ENCODE peak calls at places on chromosomes 2 and 18, in four cellular contexts. One of them, this sample, is unnamed.

GRCh38 chr18:73954267-73954666 is 193.4 kb downstream of the FBXO15 start:
- DNase-seq in fibroblast of pulmonary artery: no peak
- DNase-seq in upper lobe of left lung: no peak
- DNase-seq in GM10248: no peak
- DNase-seq in this sample: no peak

GRCh38 chr2:234002281-234002680 is 48.2 kb upstream of the SPP2 start:
- DNase-seq in GM10248: no peak
- DNase-seq in upper lobe of left lung: no peak
- DNase-seq in fibroblast of pulmonary artery: no peak
- DNase-seq in this sample: no peak

GRCh38 chr2:42046819-42047487 is 868 bp upstream of the PKDCC start:
- DNase-seq in GM10248: no peak
- DNase-seq in upper lobe of left lung: no peak
- DNase-seq in fibroblast of pulmonary artery: peak
- DNase-seq in this sample: peak

GRCh38 chr18:58505181-58505580 is 123.7 kb downstream of the ALPK2 start:
- DNase-seq in fibroblast of pulmonary artery: no peak
- DNase-seq in GM10248: peak
- DNase-seq in upper lobe of left lung: no peak
- DNase-seq in this sample: no peak

GRCh38 chr2:24494415-24494814 is 3.4 kb downstream of the NCOA1 start:
- DNase-seq in fibroblast of pulmonary artery: no peak
- DNase-seq in GM10248: no peak
- DNase-seq in upper lobe of left lung: no peak
- DNase-seq in this sample: no peak

GRCh38 chr2:116952254-116952653 is 862.2 kb upstream of the DDX18 start:
- DNase-seq in fibroblast of pulmonary artery: no peak
- DNase-seq in upper lobe of left lung: no peak
- DNase-seq in GM10248: no peak
- DNase-seq in this sample: no peak

GRCh38 chr2:222057249-222058073 is 241.3 kb downstream of the PAX3 start:
- DNase-seq in fibroblast of pulmonary artery: peak
- DNase-seq in GM10248: peak
- DNase-seq in upper lobe of left lung: no peak
- DNase-seq in this sample: no peak

GRCh38 chr2:63058742-63059433 is 8.3 kb downstream of the OTX1 start:
- DNase-seq in fibroblast of pulmonary artery: no peak
- DNase-seq in GM10248: peak
- DNase-seq in upper lobe of left lung: no peak
- DNase-seq in this sample: peak

GRCh38 chr2:107437807-107438206 is 388.9 kb upstream of the RGPD4 start:
- DNase-seq in fibroblast of pulmonary artery: no peak
- DNase-seq in upper lobe of left lung: no peak
- DNase-seq in GM10248: no peak
- DNase-seq in this sample: no peak

GRCh38 chr2:225120175-225120574 is 77.9 kb upstream of the DOCK10 start:
- DNase-seq in GM10248: no peak
- DNase-seq in fibroblast of pulmonary artery: peak
- DNase-seq in upper lobe of left lung: no peak
- DNase-seq in this sample: no peak

GRCh38 chr18:78973357-78974083 is 6.1 kb upstream of the SALL3 start:
- DNase-seq in upper lobe of left lung: no peak
- DNase-seq in fibroblast of pulmonary artery: no peak
- DNase-seq in GM10248: peak
- DNase-seq in this sample: no peak

DNA sequence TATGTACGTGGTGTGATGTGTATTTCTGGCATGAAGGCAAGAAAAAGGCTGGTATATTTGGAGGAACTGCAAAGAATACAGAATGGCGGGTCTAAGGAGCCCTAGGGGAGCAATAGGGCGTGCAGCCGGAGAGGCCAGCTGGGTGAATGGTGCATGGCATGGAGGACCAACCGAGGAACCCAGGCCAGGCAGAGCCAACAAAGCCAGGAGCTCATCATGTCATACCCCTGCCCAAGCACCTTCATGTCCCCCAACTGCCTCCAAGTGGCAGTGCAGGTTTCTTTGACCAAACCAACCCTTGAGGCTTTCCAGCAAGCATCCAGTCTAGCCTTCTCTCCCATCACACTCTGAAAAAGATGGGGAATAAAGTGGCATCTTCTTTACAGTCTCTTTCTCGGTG is 8.9 kb upstream of the KCNK3 start:
- DNase-seq in fibroblast of pulmonary artery: no peak
- DNase-seq in GM10248: no peak
- DNase-seq in upper lobe of left lung: no peak
- DNase-seq in this sample: no peak
- TF ChIP-seq CTCF in fibroblast of pulmonary artery: no peak
- TF ChIP-seq CTCF in GM10248: no peak
- TF ChIP-seq CTCF in upper lobe of left lung: no peak
- TF ChIP-seq CTCF in this sample: no peak

GRCh38 chr2:37324536-37324785 is 172 bp downstream of the PRKD3 start:
- DNase-seq in GM10248: no peak
- DNase-seq in fibroblast of pulmonary artery: peak
- DNase-seq in upper lobe of left lung: peak
- DNase-seq in this sample: no peak
- TF ChIP-seq CTCF in GM10248: peak
- TF ChIP-seq CTCF in fibroblast of pulmonary artery: no peak
- TF ChIP-seq CTCF in upper lobe of left lung: no peak
- TF ChIP-seq CTCF in this sample: peak

GRCh38 chr2:188068093-188068492 is 223.6 kb upstream of the GULP1 start:
- DNase-seq in upper lobe of left lung: no peak
- DNase-seq in fibroblast of pulmonary artery: no peak
- DNase-seq in GM10248: no peak
- DNase-seq in this sample: no peak

GRCh38 chr2:188065386-188065785 is 226.3 kb upstream of the GULP1 start:
- DNase-seq in upper lobe of left lung: no peak
- DNase-seq in fibroblast of pulmonary artery: no peak
- DNase-seq in GM10248: no peak
- DNase-seq in this sample: no peak
- TF ChIP-seq CTCF in upper lobe of left lung: no peak
- TF ChIP-seq CTCF in fibroblast of pulmonary artery: no peak
- TF ChIP-seq CTCF in GM10248: no peak
- TF ChIP-seq CTCF in this sample: no peak

DNA sequence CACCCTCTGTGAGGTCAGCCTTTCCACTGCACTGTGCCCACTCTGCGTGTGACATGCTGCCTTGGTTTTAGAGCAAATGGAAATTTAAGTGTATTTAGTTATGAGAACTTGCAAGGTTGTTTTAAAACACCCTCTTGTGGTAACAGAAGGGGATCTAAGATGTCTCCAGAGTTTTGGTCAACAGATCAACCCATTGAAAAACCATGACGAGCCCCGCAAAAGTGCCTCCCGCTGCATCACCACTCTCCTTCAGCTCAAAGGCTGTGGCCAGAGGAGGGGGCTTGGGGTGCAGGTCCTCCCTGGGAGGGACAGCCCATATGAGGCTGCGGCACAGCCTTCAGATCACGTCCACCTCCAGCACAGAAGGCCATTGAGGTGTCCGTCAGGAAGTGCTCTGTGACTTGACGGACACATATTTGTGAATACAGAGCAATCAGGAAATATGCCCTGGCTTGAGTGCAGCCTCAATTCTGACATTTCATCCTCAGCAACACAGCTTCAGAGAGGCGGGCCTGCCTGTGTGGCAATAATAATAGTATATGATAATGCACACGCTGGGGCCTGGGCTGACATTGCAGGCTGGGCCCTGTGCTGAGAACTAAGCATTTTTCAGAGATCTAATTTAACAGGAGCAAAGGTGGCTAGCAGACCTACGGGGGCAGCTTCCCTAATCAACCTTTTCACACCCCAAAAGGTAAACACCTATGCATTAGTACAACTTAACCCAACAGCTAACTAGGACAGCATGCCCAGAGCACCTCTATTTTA is 213.9 kb downstream of the ANAPC1 start:
- DNase-seq in upper lobe of left lung: no peak
- DNase-seq in GM10248: no peak
- DNase-seq in fibroblast of pulmonary artery: no peak
- DNase-seq in this sample: no peak
- TF ChIP-seq CTCF in upper lobe of left lung: no peak
- TF ChIP-seq CTCF in GM10248: no peak
- TF ChIP-seq CTCF in fibroblast of pulmonary artery: no peak
- TF ChIP-seq CTCF in this sample: no peak

GRCh38 chr2:18596993-18597392 is 7.6 kb upstream of the NT5C1B start:
- DNase-seq in upper lobe of left lung: no peak
- DNase-seq in GM10248: no peak
- DNase-seq in fibroblast of pulmonary artery: no peak
- DNase-seq in this sample: no peak

GRCh38 chr2:18597618-18598017 is 8.2 kb upstream of the NT5C1B start:
- DNase-seq in GM10248: no peak
- DNase-seq in upper lobe of left lung: no peak
- DNase-seq in fibroblast of pulmonary artery: no peak
- DNase-seq in this sample: no peak

GRCh38 chr2:18600255-18600613 is 10.9 kb upstream of the NT5C1B start:
- DNase-seq in fibroblast of pulmonary artery: no peak
- DNase-seq in upper lobe of left lung: no peak
- DNase-seq in GM10248: no peak
- DNase-seq in this sample: no peak

GRCh38 chr2:18599509-18600254 is 10.3 kb upstream of the NT5C1B start:
- DNase-seq in GM10248: no peak
- DNase-seq in upper lobe of left lung: no peak
- DNase-seq in fibroblast of pulmonary artery: peak
- DNase-seq in this sample: no peak

DNA sequence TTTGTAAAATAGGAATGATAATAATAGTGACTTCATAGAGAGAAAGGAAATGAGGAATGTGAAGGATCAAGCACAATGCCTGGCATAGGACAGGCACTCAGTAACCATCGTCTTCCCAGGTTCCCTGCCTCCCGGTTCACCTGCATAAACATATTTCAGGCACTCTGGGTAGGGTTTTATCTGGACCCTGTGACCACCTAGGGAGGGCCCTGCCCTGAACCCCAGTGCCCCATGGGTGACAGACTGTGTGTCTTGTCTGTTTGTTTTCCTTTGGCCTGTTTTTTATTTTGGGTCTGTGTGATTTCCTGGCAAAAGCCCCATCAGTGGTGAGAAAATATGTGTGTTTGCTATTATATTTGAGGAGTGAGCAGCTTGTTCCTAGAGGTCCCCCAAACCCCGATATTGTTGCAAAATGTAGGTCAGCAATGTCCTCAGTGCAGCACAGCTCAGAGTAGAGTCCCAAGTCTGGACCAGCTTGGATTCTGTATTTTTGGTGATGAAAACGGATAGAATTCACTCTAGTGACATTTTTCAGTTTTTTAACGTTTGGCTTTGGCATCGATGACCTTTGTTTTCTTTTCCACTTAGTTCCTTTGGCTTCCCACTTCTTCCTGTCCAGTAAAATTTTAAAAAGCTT is 9.6 kb upstream of the NT5C1B start:
- DNase-seq in GM10248: no peak
- DNase-seq in upper lobe of left lung: no peak
- DNase-seq in fibroblast of pulmonary artery: no peak
- DNase-seq in this sample: no peak
- TF ChIP-seq CTCF in GM10248: no peak
- TF ChIP-seq CTCF in upper lobe of left lung: no peak
- TF ChIP-seq CTCF in fibroblast of pulmonary artery: no peak
- TF ChIP-seq CTCF in this sample: no peak

GRCh38 chr2:152335016-152335850 is at the start of gene FMNL2:
- DNase-seq in upper lobe of left lung: peak
- DNase-seq in GM10248: peak
- DNase-seq in fibroblast of pulmonary artery: peak
- DNase-seq in this sample: peak
- TF ChIP-seq CTCF in upper lobe of left lung: no peak
- TF ChIP-seq CTCF in GM10248: no peak
- TF ChIP-seq CTCF in fibroblast of pulmonary artery: no peak
- TF ChIP-seq CTCF in this sample: peak

GRCh38 chr2:112768432-112768831 is 4.0 kb upstream of the CKAP2L start:
- DNase-seq in fibroblast of pulmonary artery: peak
- DNase-seq in GM10248: no peak
- DNase-seq in upper lobe of left lung: no peak
- DNase-seq in this sample: no peak
- TF ChIP-seq CTCF in fibroblast of pulmonary artery: peak
- TF ChIP-seq CTCF in GM10248: no peak
- TF ChIP-seq CTCF in upper lobe of left lung: no peak
- TF ChIP-seq CTCF in this sample: no peak

DNA sequence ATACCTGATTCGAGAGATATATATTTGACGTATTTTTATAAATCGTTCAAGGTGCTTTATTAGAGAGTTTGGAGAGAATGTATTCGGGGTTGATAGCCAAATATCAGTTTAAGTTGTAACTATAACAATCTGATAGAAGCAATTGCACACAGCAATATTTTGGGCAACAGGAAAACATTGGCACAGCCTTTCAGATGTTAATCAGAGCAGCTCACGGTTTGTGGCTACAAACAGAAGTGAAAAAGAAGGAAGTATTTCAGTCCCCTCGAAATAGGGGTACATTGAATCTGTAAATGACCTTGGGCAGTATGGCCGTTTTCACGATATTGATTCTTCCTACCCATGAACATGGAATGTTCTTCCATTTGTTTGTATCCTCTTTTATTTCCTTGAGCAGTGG is 20.6 kb downstream of the SERPINB10 start:
- DNase-seq in fibroblast of pulmonary artery: no peak
- DNase-seq in upper lobe of left lung: no peak
- DNase-seq in GM10248: no peak
- DNase-seq in this sample: no peak
- TF ChIP-seq CTCF in fibroblast of pulmonary artery: no peak
- TF ChIP-seq CTCF in upper lobe of left lung: no peak
- TF ChIP-seq CTCF in GM10248: no peak
- TF ChIP-seq CTCF in this sample: no peak

GRCh38 chr18:46320297-46320696 is 216.1 kb downstream of the HAUS1 start:
- DNase-seq in fibroblast of pulmonary artery: no peak
- DNase-seq in upper lobe of left lung: no peak
- DNase-seq in GM10248: no peak
- DNase-seq in this sample: no peak
- TF ChIP-seq CTCF in fibroblast of pulmonary artery: no peak
- TF ChIP-seq CTCF in upper lobe of left lung: no peak
- TF ChIP-seq CTCF in GM10248: no peak
- TF ChIP-seq CTCF in this sample: no peak

GRCh38 chr2:140891614-140892212 is 1239.1 kb downstream of the LRP1B start:
- DNase-seq in fibroblast of pulmonary artery: no peak
- DNase-seq in upper lobe of left lung: no peak
- DNase-seq in GM10248: no peak
- DNase-seq in this sample: no peak
- TF ChIP-seq CTCF in fibroblast of pulmonary artery: peak
- TF ChIP-seq CTCF in upper lobe of left lung: no peak
- TF ChIP-seq CTCF in GM10248: no peak
- TF ChIP-seq CTCF in this sample: peak